ENCODE peak calls at places on chromosomes 4 and X, in four cellular contexts. K is cardiac muscle cell, T is epithelial cell of esophagus, B is mucosa of descending colon. P is an unnamed sample.

GRCh38 chrX:48514868-48515460 is 6.2 kb downstream of the PORCN start:
- DNase-seq in K (no peak), T (no peak), B (no peak), P (no peak)

GRCh38 chr4:54184581-54184980 is 44.5 kb upstream of the PDGFRA start:
- DNase-seq in K (no peak), T (no peak), B (no peak), P (no peak)

GRCh38 chr4:81355136-81355535 is 116.6 kb downstream of the RASGEF1B start:
- DNase-seq in K (no peak), T (no peak), B (no peak), P (no peak)

GRCh38 chrX:50161143-50161542 is 39.7 kb downstream of the AKAP4 start:
- DNase-seq in K (peak; percentile 4), T (peak; percentile 2), B (no peak), P (peak; percentile 34)

GRCh38 chrX:1351981-1352714 is 15.6 kb downstream of the IL3RA start:
- DNase-seq in K (no peak), T (no peak), B (no peak), P (no peak)

GRCh38 chr4:169741569-169741968 is 16.2 kb downstream of the HPF1 start:
- DNase-seq in K (no peak), T (peak; percentile 68), B (no peak), P (no peak)

GRCh38 chr4:24589448-24589847 is 5.1 kb upstream of the DHX15 start:
- DNase-seq in K (no peak), T (no peak), B (no peak), P (no peak)

GRCh38 chr4:177728361-177729152 is 286.3 kb upstream of the AGA start:
- DNase-seq in K (no peak), T (peak; percentile 94), B (peak; percentile 33), P (no peak)

GRCh38 chrX:12403474-12404082 is 265.3 kb downstream of the FRMPD4 start:
- DNase-seq in K (no peak), T (peak; percentile 1), B (no peak), P (no peak)

GRCh38 chr4:167587361-167587760 is 353.1 kb upstream of the SPOCK3 start:
- DNase-seq in K (no peak), T (peak; percentile 62), B (no peak), P (no peak)

DNA sequence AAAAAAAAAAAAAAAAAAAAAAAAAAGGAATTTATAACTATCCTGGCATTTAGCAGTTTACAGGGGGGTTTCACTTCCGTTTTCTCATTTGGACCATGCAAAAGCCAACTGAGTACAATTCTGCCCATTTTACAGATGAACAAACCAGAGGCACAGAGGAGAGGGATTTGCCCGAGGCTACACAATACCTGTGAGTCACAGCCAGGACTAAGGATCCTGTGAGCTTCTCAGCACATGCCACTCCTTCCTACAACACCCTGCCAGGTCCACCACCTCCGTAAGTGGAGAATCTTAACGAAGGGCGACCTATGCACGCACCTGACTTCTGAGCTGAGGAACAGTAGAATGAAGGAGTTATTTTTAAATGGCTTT is 75.4 kb upstream of the USP9X start:
- DNase-seq in K (no peak), T (no peak), B (no peak), P (no peak)
- H3K4me3 ChIP-seq in K (no peak overlapping the region), T (peak overlapping the region; percentile 18), B (no peak overlapping the region), P (no peak overlapping the region)

DNA sequence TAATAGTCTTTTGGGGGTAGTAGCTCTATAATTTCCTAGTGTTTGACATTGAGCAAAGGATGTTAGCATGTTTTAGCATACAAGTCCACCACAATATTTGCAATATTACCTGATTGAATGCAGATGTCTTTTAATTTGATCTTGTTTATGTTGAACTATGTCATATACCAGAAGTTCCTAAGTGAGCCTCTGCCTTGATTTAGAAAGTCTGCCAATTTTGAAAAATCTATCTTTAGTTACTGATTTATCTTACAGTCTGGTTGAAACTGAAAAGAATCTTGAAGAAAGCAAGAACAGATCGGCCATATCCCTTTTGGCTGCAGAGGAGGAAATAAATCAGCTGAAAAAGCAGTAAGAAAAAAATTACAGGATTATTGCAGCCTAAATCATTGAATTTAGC is 18.5 kb downstream of the SPATA18 start:
- DNase-seq in K (no peak), T (no peak), B (no peak), P (no peak)
- TF ChIP-seq CTCF in K (no peak), T (no peak), B (no peak), P (no peak)

GRCh38 chrX:72308566-72309296 is 3.0 kb upstream of the CITED1 start:
- DNase-seq in K (peak; percentile 76), T (peak; percentile 72), B (peak; percentile 75), P (peak; percentile 73)
- H3K4me3 ChIP-seq in K (peak overlapping the region; percentile 15), T (peak overlapping the region; percentile 26), B (no peak overlapping the region), P (peak overlapping the region; percentile 35)

GRCh38 chr4:15777697-15778096 is 431 bp upstream of the CD38 start:
- DNase-seq in K (no peak), T (no peak), B (no peak), P (no peak)

GRCh38 chr4:15779789-15780188 is 1.7 kb downstream of the CD38 start:
- DNase-seq in K (peak; percentile 17), T (peak; percentile 27), B (no peak), P (peak; percentile 55)

GRCh38 chr4:15778742-15779231 is 659 bp downstream of the CD38 start:
- DNase-seq in K (peak; percentile 32), T (no peak), B (peak; percentile 62), P (peak; percentile 45)

GRCh38 chr4:15778191-15778741 is at the start of gene CD38:
- DNase-seq in K (peak; percentile 20), T (no peak), B (peak; percentile 65), P (peak; percentile 53)

DNA sequence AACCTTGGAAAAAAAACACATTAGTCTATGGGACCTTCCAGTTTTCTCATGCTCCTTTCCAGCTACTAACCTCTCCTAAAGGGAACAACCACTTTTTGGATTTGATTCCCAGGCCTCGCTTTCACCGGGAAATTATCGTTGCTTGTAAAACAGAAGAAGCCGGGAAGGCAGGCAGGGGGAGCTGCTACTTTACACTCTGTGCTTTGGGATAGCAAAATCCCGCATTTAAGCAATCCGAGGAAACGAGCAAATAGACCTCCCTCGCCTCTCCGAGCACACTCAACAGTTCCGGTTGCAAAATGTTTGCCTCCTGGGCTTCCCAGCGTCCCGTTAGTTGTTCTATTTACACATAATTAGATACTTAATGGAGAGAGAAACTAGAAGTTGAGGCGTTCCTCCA is 1.2 kb downstream of the CD38 start:
- DNase-seq in K (peak; percentile 87), T (peak; percentile 62), B (no peak), P (peak; percentile 83)
- TF ChIP-seq CTCF in K (peak; percentile 65), T (peak; percentile 48), B (no peak), P (peak; percentile 76)